ENCODE peak calls at places on chromosomes 11 and 22, in six cellular contexts. C, D, S, Q, H and N are unnamed samples.

GRCh38 chr11:86138958-86139357 is 70.1 kb upstream of the PICALM start:
- DNase-seq in H (no peak), S (no peak), Q (no peak), D (no peak), C (no peak), N (no peak)

GRCh38 chr11:7846003-7846402 is 49.3 kb upstream of the OR5P2 start:
- DNase-seq in Q (no peak), H (no peak), S (no peak), C (no peak), D (no peak), N (no peak)

GRCh38 chr11:88508808-88509581 is 171.5 kb upstream of the CTSC start:
- DNase-seq in H (peak), C (no peak), D (peak), Q (no peak), S (no peak), N (no peak)

GRCh38 chr11:130145975-130146776 is 13.4 kb upstream of the ST14 start:
- DNase-seq in C (no peak), S (no peak), H (no peak), D (peak), Q (no peak), N (no peak)

GRCh38 chr11:64789331-64790204 is 11.2 kb upstream of the SF1 start:
- DNase-seq in S (no peak), Q (no peak), H (no peak), D (no peak), C (no peak), N (no peak)

GRCh38 chr11:636511-637332 is at the start of gene DRD4:
- DNase-seq in H (no peak), S (no peak), Q (no peak), D (no peak), C (no peak), N (no peak)

GRCh38 chr11:86116386-86116726 is 47.5 kb upstream of the PICALM start:
- DNase-seq in D (peak), H (no peak), C (no peak), Q (no peak), S (no peak), N (no peak)

GRCh38 chr22:44298331-44299087 is 14.2 kb downstream of the SHISAL1 start:
- DNase-seq in H (no peak), D (no peak), Q (no peak), S (no peak), C (no peak), N (no peak)

GRCh38 chr22:43442386-43443060 is 30.7 kb downstream of the MPPED1 start:
- DNase-seq in D (no peak), C (no peak), H (no peak), Q (no peak), S (no peak), N (no peak)

GRCh38 chr11:8403310-8403709 is 139.6 kb upstream of the LMO1 start:
- DNase-seq in C (no peak), Q (no peak), H (no peak), S (no peak), D (peak), N (no peak)